ENCODE peak calls at places on chromosome 15, in eight cellular contexts. V is type B pancreatic cell, T is natural killer cell, O is tibial nerve, Y is ovary, P is GM20000, M is A549, F is mesothelial cell of epicardium. Q is an unnamed sample.

GRCh38 chr15:62769604-62770003 is 272.9 kb upstream of the TPM1 start:
- DNase-seq in Y (no peak), T (no peak), V (no peak), O (no peak), M (no peak), F (no peak), P (no peak), Q (no peak)

GRCh38 chr15:33494306-33494705 is 183.5 kb downstream of the RYR3 start:
- DNase-seq in Y (no peak), V (no peak), P (no peak), F (no peak), M (no peak), T (no peak), O (no peak), Q (no peak)

GRCh38 chr15:73323956-73324355 is 44.8 kb downstream of the HCN4 start:
- DNase-seq in Y (no peak), T (no peak), O (no peak), P (no peak), F (no peak), V (no peak), M (no peak), Q (no peak)

GRCh38 chr15:41989573-41990242 is 17.4 kb upstream of the EHD4 start:
- DNase-seq in P (peak), O (peak), F (peak), Y (peak), M (peak), T (peak), V (peak), Q (peak)

GRCh38 chr15:57198654-57199241 is 177.6 kb upstream of the CGNL1 start:
- DNase-seq in O (no peak), P (no peak), V (no peak), F (no peak), Y (no peak), M (no peak), T (no peak), Q (no peak)

GRCh38 chr15:27655063-27655462 is 444.1 kb downstream of the OCA2 start:
- DNase-seq in Y (no peak), O (no peak), V (no peak), P (no peak), T (no peak), M (no peak), F (no peak), Q (no peak)

GRCh38 chr15:89115547-89115946 is 27.3 kb downstream of the ABHD2 start:
- DNase-seq in Y (no peak), M (peak), O (no peak), F (no peak), V (no peak), T (no peak), P (no peak), Q (no peak)

GRCh38 chr15:66746231-66746605 is 44.2 kb downstream of the SMAD6 start:
- DNase-seq in O (no peak), P (no peak), Y (no peak), F (no peak), T (no peak), V (no peak), M (no peak), Q (no peak)

GRCh38 chr15:65512807-65513416 is 4.6 kb downstream of the DPP8 start:
- DNase-seq in F (no peak), M (no peak), P (no peak), T (peak), Y (peak), O (no peak), V (no peak), Q (no peak)

GRCh38 chr15:100910119-100910518 is 9.0 kb upstream of the LRRK1 start:
- DNase-seq in P (no peak), F (no peak), V (no peak), M (no peak), O (no peak), Y (no peak), T (no peak), Q (no peak)

GRCh38 chr15:101445562-101446526 is 43.7 kb downstream of the PCSK6 start:
- DNase-seq in V (no peak), Y (no peak), P (no peak), F (no peak), O (peak), M (peak), T (no peak), Q (no peak)

GRCh38 chr15:25850154-25851111 is 12.7 kb downstream of the ATP10A start:
- DNase-seq in O (peak), Y (peak), T (peak), P (peak), M (peak), V (no peak), F (no peak), Q (no peak)

GRCh38 chr15:78789615-78790014 is 21.6 kb downstream of the ADAMTS7 start:
- DNase-seq in V (no peak), T (no peak), M (no peak), Y (no peak), O (no peak), P (no peak), F (no peak), Q (no peak)

GRCh38 chr15:57527382-57528091 is 64.2 kb upstream of the MYZAP start:
- DNase-seq in M (peak), T (no peak), P (peak), V (no peak), Y (peak), O (peak), F (no peak), Q (peak)

GRCh38 chr15:43230640-43231115 is 9.9 kb upstream of the EPB42 start:
- DNase-seq in V (no peak), T (no peak), M (peak), F (no peak), O (no peak), Y (no peak), P (no peak), Q (no peak)

GRCh38 chr15:96073908-96074307 is 256.6 kb upstream of the NR2F2 start:
- DNase-seq in M (no peak), O (no peak), P (no peak), V (no peak), F (no peak), T (no peak), Y (no peak), Q (no peak)

GRCh38 chr15:96075895-96076294 is 254.6 kb upstream of the NR2F2 start:
- DNase-seq in F (no peak), O (no peak), T (no peak), V (no peak), M (no peak), Y (no peak), P (no peak), Q (no peak)

GRCh38 chr15:96070636-96071035 is 259.9 kb upstream of the NR2F2 start:
- DNase-seq in M (peak), P (no peak), V (no peak), F (no peak), O (no peak), T (no peak), Y (no peak), Q (no peak)

GRCh38 chr15:96076350-96076749 is 254.2 kb upstream of the NR2F2 start:
- DNase-seq in Y (no peak), V (no peak), O (no peak), P (no peak), F (no peak), M (no peak), T (no peak), Q (no peak)

DNA sequence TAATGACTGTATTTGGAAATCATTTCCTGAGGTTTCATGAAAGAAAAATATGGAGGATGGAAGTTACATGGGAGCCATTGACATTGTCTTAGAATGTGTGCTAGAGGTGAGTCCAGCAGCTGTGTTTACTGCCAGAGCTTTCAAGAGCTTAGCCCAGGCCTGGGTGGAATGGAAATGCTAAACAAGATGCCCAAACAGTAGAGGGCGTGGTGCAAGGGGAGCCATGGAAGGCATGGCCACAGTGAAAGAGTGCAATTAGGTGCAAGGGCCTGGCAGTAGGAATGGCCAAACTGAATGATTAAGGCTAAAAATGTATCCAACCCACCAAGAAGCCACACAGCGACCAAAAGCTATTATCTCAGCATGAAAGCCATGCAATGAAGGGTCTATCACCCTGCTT is 257.7 kb upstream of the NR2F2 start:
- DNase-seq in M (peak), Y (no peak), P (no peak), F (no peak), T (no peak), V (no peak), O (no peak), Q (no peak)
- TF ChIP-seq CTCF in M (no peak), Y (no peak), P (no peak), F (no peak), T (no peak), V (no peak), O (no peak), Q (no peak)

GRCh38 chr15:50182233-50183013 is 427 bp downstream of the SLC27A2 start:
- DNase-seq in O (no peak), V (peak), T (peak), F (peak), P (peak), Y (no peak), M (peak), Q (no peak)

GRCh38 chr15:50180578-50180977 is 1.4 kb upstream of the SLC27A2 start:
- DNase-seq in O (no peak), M (no peak), Y (no peak), P (no peak), T (no peak), V (no peak), F (no peak), Q (no peak)

GRCh38 chr15:50183112-50183794 is 1.3 kb downstream of the SLC27A2 start:
- DNase-seq in V (no peak), O (no peak), T (no peak), P (peak), F (no peak), Y (no peak), M (no peak), Q (no peak)

GRCh38 chr15:50181206-50181982 is 602 bp upstream of the SLC27A2 start:
- DNase-seq in M (no peak), Y (no peak), T (no peak), F (no peak), P (no peak), V (no peak), O (no peak), Q (no peak)

DNA sequence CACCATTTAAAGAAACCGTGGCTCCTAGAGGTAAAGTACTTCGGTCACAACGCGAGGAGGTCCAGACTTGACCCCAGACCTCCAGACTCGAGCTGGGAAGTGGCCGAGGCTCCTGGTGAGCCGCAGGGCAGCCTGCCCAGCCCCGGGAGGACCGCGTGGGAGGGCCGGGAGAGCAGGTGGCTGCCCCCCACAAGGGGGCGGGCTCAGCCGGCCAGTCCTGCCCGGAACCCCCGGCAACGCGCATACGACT is at the start of gene SLC27A2:
- DNase-seq in V (no peak), F (no peak), M (peak), Y (peak), P (no peak), T (no peak), O (no peak), Q (peak)
- TF ChIP-seq CTCF in V (peak), F (no peak), M (peak), Y (no peak), P (peak), T (peak), O (peak), Q (peak)

DNA sequence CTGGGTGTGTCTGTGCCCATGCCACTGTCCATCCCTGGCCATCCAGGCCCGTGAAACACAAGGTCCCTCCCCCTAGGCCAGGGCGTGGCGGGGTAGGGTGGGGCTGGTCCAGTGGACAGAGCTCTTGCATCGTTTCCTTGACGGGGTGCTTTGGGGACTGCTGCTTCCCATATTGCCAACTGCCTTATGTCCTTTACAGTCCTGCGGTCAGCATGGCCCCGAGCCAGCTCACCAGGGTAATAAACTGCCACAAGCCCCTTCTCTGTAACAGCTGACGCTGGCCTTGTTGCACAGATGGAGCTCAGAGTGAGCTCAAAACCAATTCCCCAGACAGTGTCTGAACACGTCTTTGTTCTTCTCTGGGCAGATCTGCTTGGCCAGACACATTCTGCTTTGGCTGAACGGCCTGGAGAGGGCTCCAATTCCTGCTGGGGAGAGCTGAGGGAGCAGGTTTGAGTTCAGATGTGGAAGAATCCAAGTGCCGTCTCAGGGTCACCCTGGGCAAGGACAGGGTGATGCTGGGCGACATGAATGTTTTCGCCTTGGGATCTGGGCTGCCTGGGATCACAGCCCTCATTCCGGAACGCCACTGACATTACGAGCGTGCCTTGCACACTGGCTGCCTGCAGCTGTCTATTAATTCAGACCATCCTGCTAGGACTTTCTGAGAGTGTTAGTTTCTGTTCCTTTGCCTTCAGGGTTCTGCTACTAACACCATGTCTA is 51.5 kb downstream of the RGMA start:
- DNase-seq in F (no peak), Y (peak), M (no peak), P (peak), T (no peak), O (peak), V (no peak), Q (no peak)
- TF ChIP-seq CTCF in F (no peak), Y (no peak), M (no peak), P (no peak), T (no peak), O (peak), V (peak), Q (no peak)

GRCh38 chr15:70186152-70186551 is 88.4 kb upstream of the TLE3 start:
- DNase-seq in Y (no peak), O (no peak), V (no peak), T (no peak), P (no peak), M (no peak), F (no peak), Q (no peak)
- TF ChIP-seq CTCF in Y (no peak), O (no peak), V (no peak), T (no peak), P (no peak), M (no peak), F (no peak), Q (no peak)

DNA sequence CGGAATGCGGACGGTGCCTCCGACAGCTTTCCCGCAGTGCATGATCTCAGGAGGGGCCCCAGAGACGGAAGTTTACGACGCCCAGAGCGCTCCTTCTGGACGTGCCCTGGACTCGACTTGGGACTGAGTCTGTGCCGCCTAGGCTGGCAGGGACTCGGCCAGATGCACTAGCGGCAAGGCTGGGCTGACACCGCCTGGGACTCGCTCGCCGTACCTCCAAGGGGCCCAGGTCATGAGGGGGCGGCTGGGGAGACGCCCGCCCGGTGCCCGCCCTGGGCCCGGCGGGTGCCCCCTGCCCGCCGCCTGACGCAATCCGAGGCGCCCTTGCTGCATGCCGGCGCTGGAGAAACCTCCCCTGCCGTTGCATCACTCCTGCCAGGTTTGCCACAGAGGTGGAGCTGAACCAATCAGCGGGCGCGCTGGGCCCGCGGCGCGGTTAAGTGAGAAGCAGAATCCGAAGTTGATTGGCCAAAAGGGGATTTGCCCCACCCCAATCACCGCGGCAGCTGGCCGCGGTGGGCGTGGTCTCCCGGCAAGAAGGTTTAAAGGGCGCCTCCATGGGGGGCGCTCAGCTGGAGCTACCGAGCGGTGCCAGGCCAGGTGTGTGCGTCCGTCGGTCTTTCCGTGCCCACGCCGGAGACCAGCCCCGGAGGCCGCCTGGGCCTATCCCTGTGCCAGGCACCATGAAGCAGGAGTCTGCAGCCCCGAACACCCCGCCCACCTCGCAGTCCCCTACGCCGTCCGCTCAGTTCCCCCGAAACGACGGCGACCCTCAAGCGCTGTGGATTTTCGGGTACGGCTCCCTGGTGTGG is at the start of gene CHAC1:
- DNase-seq in V (peak), Y (peak), O (peak), P (peak), T (peak), F (peak), M (peak), Q (peak)
- TF ChIP-seq CTCF in V (peak), Y (no peak), O (no peak), P (no peak), T (peak), F (no peak), M (no peak), Q (peak)

DNA sequence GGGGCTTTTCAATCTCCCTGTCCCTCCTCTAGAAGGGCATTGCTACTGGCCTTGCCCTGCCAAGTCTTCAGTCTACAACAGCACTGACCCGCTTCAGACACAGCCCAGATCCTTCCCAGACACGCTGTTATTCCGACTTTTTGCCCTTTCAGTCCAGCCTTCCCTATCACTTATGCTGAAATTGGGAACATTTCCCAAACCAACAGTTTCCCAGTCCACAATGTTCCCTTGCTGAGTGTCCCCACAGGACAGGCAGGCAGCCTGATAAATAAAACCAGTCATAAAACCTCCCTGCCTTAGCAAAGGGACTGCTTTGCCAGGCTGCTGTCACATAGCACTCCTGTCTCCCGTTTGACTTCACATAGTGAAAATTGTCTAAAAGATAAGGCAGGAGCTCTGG is 43.5 kb downstream of the GOLGA6L2 start:
- DNase-seq in O (no peak), Y (no peak), V (no peak), P (no peak), F (no peak), M (no peak), T (no peak), Q (no peak)
- TF ChIP-seq CTCF in O (no peak), Y (no peak), V (no peak), P (no peak), F (no peak), M (no peak), T (no peak), Q (no peak)

DNA sequence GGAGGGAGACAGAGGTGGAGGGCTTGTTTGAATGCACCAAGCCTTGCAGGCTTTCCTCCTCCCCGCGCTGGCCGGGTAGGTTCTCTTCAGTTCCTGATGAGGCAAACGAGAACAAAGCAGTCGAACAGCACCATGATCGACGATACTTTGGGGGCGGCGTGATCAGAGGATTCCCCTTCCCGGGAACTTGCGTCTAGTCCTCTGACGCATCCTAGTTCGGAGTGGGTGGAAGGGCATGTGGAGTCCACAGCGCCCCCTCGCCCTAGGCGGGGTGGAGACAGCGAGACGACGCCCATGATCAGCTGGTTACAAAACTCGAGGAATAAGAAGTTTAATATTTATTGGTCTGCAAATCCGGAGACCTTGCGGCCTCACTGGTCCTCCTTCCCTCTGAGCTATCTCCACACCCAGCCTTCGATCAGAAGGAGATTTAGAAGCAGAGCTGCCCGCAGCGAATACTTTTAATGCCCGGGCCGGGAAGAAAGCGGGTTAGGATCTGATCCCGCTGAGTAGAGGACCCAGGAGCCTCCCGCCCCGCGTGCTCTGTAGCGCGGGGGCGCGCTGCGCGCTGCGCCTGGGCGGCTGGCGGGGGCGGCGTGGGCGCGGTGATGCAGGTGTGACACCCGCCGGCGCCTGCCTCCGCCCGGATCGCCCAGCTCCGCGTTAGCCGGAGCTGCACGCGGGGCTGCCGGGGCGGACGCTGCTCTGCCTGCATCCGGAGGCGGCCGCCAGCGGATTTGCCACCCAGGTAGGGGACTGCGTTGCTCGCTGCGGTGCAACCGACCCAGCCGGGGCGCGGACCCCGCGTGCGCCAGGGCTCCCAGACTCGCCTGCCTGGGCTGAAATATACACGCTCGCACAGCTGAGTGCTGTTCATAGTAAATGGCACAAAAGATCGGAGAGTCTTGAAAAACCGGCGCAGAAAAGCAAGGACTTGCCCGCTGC is at the start of gene SV2B:
- DNase-seq in P (peak), V (no peak), Y (no peak), O (no peak), M (peak), T (peak), F (peak), Q (peak)
- TF ChIP-seq CTCF in P (no peak), V (peak), Y (no peak), O (no peak), M (peak), T (no peak), F (no peak), Q (peak)

GRCh38 chr15:38873151-38873550 is 308.5 kb upstream of the RASGRP1 start:
- DNase-seq in T (no peak), Y (no peak), M (peak), O (no peak), V (no peak), F (no peak), P (no peak), Q (no peak)
- TF ChIP-seq CTCF in T (no peak), Y (no peak), M (no peak), O (no peak), V (peak), F (no peak), P (no peak), Q (peak)

Q was measured in neural crest cell.